ENCODE peak calls at places on chromosomes 12 and 14, in four cellular contexts. One of them, this sample, is unnamed.

GRCh38 chr12:53199700-53200099 is 7.4 kb downstream of the ITGB7 start:
- DNase-seq in psoas muscle: no peak
- DNase-seq in GM13976: no peak
- DNase-seq in nephron progenitor cell: no peak
- DNase-seq in this sample: no peak

GRCh38 chr14:82565825-82566224 is 1032.2 kb upstream of the SEL1L start:
- DNase-seq in psoas muscle: no peak
- DNase-seq in GM13976: no peak
- DNase-seq in nephron progenitor cell: no peak
- DNase-seq in this sample: no peak

GRCh38 chr12:132345555-132346200 is 16.3 kb upstream of the GALNT9 start:
- DNase-seq in psoas muscle: no peak
- DNase-seq in GM13976: no peak
- DNase-seq in nephron progenitor cell: peak
- DNase-seq in this sample: no peak

GRCh38 chr14:69483765-69484443 is 624 bp upstream of the PLEKHD1 start:
- DNase-seq in psoas muscle: peak
- DNase-seq in GM13976: peak
- DNase-seq in nephron progenitor cell: peak
- DNase-seq in this sample: peak

GRCh38 chr12:2856051-2856450 is 788 bp downstream of the TEX52 start:
- DNase-seq in psoas muscle: no peak
- DNase-seq in GM13976: no peak
- DNase-seq in nephron progenitor cell: no peak
- DNase-seq in this sample: no peak

GRCh38 chr14:55911794-55912193 is 206.4 kb upstream of the PELI2 start:
- DNase-seq in psoas muscle: no peak
- DNase-seq in GM13976: no peak
- DNase-seq in nephron progenitor cell: no peak
- DNase-seq in this sample: no peak

GRCh38 chr14:103014466-103015319 is 42.7 kb downstream of the CDC42BPB start:
- DNase-seq in psoas muscle: no peak
- DNase-seq in GM13976: no peak
- DNase-seq in nephron progenitor cell: no peak
- DNase-seq in this sample: peak

GRCh38 chr14:64502476-64503183 is 1.0 kb downstream of the ZBTB25 start:
- DNase-seq in psoas muscle: no peak
- DNase-seq in GM13976: no peak
- DNase-seq in nephron progenitor cell: no peak
- DNase-seq in this sample: no peak

GRCh38 chr12:112750971-112751370 is 40.6 kb upstream of the RPH3A start:
- DNase-seq in psoas muscle: no peak
- DNase-seq in GM13976: no peak
- DNase-seq in nephron progenitor cell: no peak
- DNase-seq in this sample: no peak

GRCh38 chr14:77151918-77152588 is 10.5 kb upstream of the ZDHHC22 start:
- DNase-seq in psoas muscle: no peak
- DNase-seq in GM13976: peak
- DNase-seq in nephron progenitor cell: no peak
- DNase-seq in this sample: peak

GRCh38 chr12:118317729-118318128 is 55.0 kb downstream of the TAOK3 start:
- DNase-seq in psoas muscle: no peak
- DNase-seq in GM13976: no peak
- DNase-seq in nephron progenitor cell: no peak
- DNase-seq in this sample: no peak

GRCh38 chr14:23562822-23563472 is 4.6 kb downstream of the AP1G2 start:
- DNase-seq in psoas muscle: no peak
- DNase-seq in GM13976: peak
- DNase-seq in nephron progenitor cell: peak
- DNase-seq in this sample: peak

GRCh38 chr14:100894416-100894815 is 9.1 kb downstream of the RTL1 start:
- DNase-seq in psoas muscle: no peak
- DNase-seq in GM13976: no peak
- DNase-seq in nephron progenitor cell: no peak
- DNase-seq in this sample: no peak

GRCh38 chr14:22538671-22539228 is 50.3 kb downstream of the DAD1 start:
- DNase-seq in psoas muscle: no peak
- DNase-seq in GM13976: no peak
- DNase-seq in nephron progenitor cell: no peak
- DNase-seq in this sample: no peak

GRCh38 chr14:95452176-95452889 is 64.1 kb downstream of the SYNE3 start:
- DNase-seq in psoas muscle: no peak
- DNase-seq in GM13976: peak
- DNase-seq in nephron progenitor cell: no peak
- DNase-seq in this sample: peak

GRCh38 chr14:55077691-55078151 is 26.3 kb downstream of the MAPK1IP1L start:
- DNase-seq in psoas muscle: no peak
- DNase-seq in GM13976: no peak
- DNase-seq in nephron progenitor cell: no peak
- DNase-seq in this sample: no peak

GRCh38 chr12:8519208-8519607 is 5.9 kb downstream of the CLEC4D start:
- DNase-seq in psoas muscle: no peak
- DNase-seq in GM13976: no peak
- DNase-seq in nephron progenitor cell: no peak
- DNase-seq in this sample: no peak

GRCh38 chr12:121786441-121786825 is 7.1 kb downstream of the RHOF start:
- DNase-seq in psoas muscle: peak
- DNase-seq in GM13976: no peak
- DNase-seq in nephron progenitor cell: no peak
- DNase-seq in this sample: no peak

GRCh38 chr12:99418379-99418778 is 229.2 kb upstream of the GARIN6 start:
- DNase-seq in psoas muscle: no peak
- DNase-seq in GM13976: no peak
- DNase-seq in nephron progenitor cell: no peak
- DNase-seq in this sample: no peak

GRCh38 chr12:92109613-92110012 is 36.0 kb downstream of the BTG1 start:
- DNase-seq in psoas muscle: no peak
- DNase-seq in GM13976: no peak
- DNase-seq in nephron progenitor cell: no peak
- DNase-seq in this sample: no peak

GRCh38 chr14:29892327-29892726 is 35.3 kb downstream of the PRKD1 start:
- DNase-seq in psoas muscle: no peak
- DNase-seq in GM13976: no peak
- DNase-seq in nephron progenitor cell: no peak
- DNase-seq in this sample: no peak

GRCh38 chr12:124165695-124166094 is 129.2 kb upstream of the RFLNA start:
- DNase-seq in psoas muscle: no peak
- DNase-seq in GM13976: no peak
- DNase-seq in nephron progenitor cell: no peak
- DNase-seq in this sample: no peak

GRCh38 chr14:52299692-52300278 is 14.3 kb upstream of the PTGER2 start:
- DNase-seq in psoas muscle: no peak
- DNase-seq in GM13976: peak
- DNase-seq in nephron progenitor cell: no peak
- DNase-seq in this sample: peak

GRCh38 chr14:92925446-92925845 is 2.5 kb downstream of the CHGA start:
- DNase-seq in psoas muscle: no peak
- DNase-seq in GM13976: no peak
- DNase-seq in nephron progenitor cell: no peak
- DNase-seq in this sample: no peak

GRCh38 chr12:9143137-9143536 is 27.4 kb upstream of the A2M start:
- DNase-seq in psoas muscle: no peak
- DNase-seq in GM13976: no peak
- DNase-seq in nephron progenitor cell: no peak
- DNase-seq in this sample: no peak

GRCh38 chr12:26953447-26953846 is 15.2 kb downstream of the FGFR1OP2 start:
- DNase-seq in psoas muscle: peak
- DNase-seq in GM13976: no peak
- DNase-seq in nephron progenitor cell: no peak
- DNase-seq in this sample: no peak

GRCh38 chr12:15856097-15856982 is 25.8 kb upstream of the STRAP start:
- DNase-seq in psoas muscle: no peak
- DNase-seq in GM13976: peak
- DNase-seq in nephron progenitor cell: peak
- DNase-seq in this sample: peak

GRCh38 chr14:75427126-75427481 is 718 bp upstream of the JDP2 start:
- DNase-seq in psoas muscle: peak
- DNase-seq in GM13976: peak
- DNase-seq in nephron progenitor cell: no peak
- DNase-seq in this sample: peak

GRCh38 chr12:106147956-106148355 is 9.2 kb upstream of the NUAK1 start:
- DNase-seq in psoas muscle: peak
- DNase-seq in GM13976: no peak
- DNase-seq in nephron progenitor cell: no peak
- DNase-seq in this sample: no peak

GRCh38 chr12:82650627-82651337 is 35.9 kb upstream of the TMTC2 start:
- DNase-seq in psoas muscle: no peak
- DNase-seq in GM13976: peak
- DNase-seq in nephron progenitor cell: no peak
- DNase-seq in this sample: peak

DNA sequence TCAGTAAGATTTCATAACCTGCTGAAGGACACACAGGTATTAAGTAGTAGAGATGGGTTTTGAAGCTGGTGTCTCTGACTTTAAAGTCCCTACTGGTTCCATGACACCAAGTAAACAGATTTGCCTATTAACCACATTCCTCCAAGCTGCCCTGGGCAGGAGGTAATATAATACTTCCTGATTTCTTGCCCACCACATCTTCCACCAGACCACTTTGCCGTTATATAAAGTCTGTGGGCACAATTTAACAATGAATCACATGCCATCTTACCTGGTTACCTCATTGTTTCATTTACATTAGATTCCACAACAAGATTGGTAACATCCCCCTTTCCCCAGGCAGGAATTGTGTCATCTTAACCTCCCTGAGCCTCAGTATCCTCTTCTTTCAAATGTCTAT is 910 bp upstream of the LRRC23 start:
- DNase-seq in psoas muscle: no peak
- DNase-seq in GM13976: no peak
- DNase-seq in nephron progenitor cell: no peak
- DNase-seq in this sample: no peak
- TF ChIP-seq CTCF in psoas muscle: no peak
- TF ChIP-seq CTCF in GM13976: no peak
- TF ChIP-seq CTCF in nephron progenitor cell: no peak
- TF ChIP-seq CTCF in this sample: no peak

DNA sequence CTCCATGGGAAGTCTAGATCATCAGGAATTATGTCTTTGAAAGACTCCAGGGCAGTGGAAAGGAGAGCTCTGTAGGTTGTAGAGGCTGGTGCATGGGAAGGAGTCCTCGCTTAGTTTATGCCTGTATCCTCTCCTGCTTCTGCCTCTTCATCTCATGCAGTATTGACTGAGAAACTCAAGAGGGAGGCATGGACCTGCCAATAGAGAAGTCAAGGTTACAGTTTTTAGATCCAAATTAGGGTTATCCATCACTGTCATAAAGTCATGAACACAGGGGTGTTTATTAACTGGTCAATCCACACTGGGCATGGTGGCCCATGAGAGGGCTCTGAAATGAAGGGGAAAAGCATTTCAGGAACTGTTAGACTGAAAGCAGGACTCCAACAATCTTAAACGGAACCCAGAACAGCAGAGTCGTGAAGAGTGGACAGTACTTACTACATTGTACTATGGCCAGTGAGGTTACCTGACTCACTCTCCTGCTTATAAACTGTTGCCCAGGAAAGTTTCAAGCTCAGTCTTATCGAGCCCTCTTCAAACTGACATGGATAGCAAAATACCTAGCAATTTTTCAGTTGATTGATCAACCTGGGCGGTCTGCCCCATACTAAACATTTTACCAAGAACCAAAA is 30.1 kb upstream of the DHRS7 start:
- DNase-seq in psoas muscle: no peak
- DNase-seq in GM13976: no peak
- DNase-seq in nephron progenitor cell: no peak
- DNase-seq in this sample: peak
- TF ChIP-seq CTCF in psoas muscle: peak
- TF ChIP-seq CTCF in GM13976: peak
- TF ChIP-seq CTCF in nephron progenitor cell: no peak
- TF ChIP-seq CTCF in this sample: peak

GRCh38 chr12:52067081-52067374 is 2.8 kb upstream of the ATG101 start:
- DNase-seq in psoas muscle: no peak
- DNase-seq in GM13976: no peak
- DNase-seq in nephron progenitor cell: no peak
- DNase-seq in this sample: no peak

GRCh38 chr12:52069410-52070242 is at the start of gene ATG101:
- DNase-seq in psoas muscle: peak
- DNase-seq in GM13976: peak
- DNase-seq in nephron progenitor cell: peak
- DNase-seq in this sample: peak

GRCh38 chr12:52073531-52073950 is 3.8 kb downstream of the ATG101 start:
- DNase-seq in psoas muscle: no peak
- DNase-seq in GM13976: no peak
- DNase-seq in nephron progenitor cell: no peak
- DNase-seq in this sample: no peak

GRCh38 chr12:52074006-52074405 is 4.2 kb downstream of the ATG101 start:
- DNase-seq in psoas muscle: no peak
- DNase-seq in GM13976: no peak
- DNase-seq in nephron progenitor cell: no peak
- DNase-seq in this sample: no peak

DNA sequence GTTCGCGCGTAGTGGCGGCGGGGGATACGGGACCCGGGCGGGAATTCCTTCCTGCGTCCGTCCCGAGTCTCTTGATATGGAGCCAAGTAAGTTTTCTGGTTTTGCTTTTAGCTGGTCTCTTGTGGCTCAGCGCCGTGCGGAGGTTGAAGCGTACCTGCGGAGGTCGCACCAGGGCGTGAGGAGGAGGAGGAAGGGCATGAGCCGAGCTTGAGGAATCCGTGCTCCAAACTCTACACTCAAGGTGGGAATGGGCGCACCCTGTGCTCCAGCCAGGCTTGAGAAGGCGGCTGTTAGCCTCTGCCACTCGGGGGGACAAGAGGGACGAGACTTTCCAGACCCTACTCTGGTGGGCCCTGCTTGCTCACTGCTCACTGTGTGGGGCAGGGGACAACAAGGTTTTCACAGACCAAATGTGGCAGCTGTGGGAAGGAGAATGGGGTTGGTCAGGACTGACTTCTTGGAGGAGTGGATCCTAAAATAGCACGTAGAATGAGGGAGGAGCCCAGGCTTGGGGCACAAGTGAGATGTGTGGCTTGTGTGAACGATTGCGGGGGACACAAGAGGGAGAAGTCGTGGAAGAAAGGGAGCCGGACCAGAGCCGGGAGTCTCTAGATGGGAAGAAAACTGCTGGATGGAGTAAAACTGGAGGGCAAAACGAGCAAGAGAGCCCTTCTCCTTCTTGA is 606 bp downstream of the ATG101 start:
- DNase-seq in psoas muscle: no peak
- DNase-seq in GM13976: no peak
- DNase-seq in nephron progenitor cell: no peak
- DNase-seq in this sample: no peak
- TF ChIP-seq CTCF in psoas muscle: no peak
- TF ChIP-seq CTCF in GM13976: no peak
- TF ChIP-seq CTCF in nephron progenitor cell: no peak
- TF ChIP-seq CTCF in this sample: no peak

DNA sequence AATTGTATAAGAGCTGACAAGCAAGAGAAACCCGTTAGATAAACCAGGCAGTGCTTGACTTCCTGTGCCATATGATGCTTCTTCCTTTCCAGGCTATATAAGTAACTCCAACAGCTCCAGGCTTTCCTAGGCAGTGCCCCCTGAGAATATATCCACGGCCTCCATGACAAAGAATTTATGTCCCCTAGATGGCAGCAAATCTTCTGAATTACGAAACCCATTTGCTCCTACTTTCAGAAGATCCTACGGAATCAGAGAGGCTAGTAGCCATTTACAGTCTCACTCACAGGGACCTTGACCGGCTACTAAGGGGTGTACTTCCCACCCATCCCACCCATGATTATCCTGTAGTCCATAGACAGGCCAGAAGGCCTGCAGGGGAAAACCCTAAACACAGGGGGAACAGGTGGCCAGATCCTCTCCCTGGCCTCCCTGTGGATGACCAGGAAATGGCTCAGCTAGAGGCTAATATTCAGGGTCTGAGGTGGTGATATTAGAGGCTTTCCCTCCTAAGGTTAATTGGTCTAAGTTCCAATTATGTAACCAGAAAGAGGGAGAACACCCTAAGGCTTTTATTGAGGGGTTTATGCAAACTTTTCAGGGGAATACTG is 77.2 kb upstream of the DCD start:
- DNase-seq in psoas muscle: no peak
- DNase-seq in GM13976: no peak
- DNase-seq in nephron progenitor cell: peak
- DNase-seq in this sample: no peak
- TF ChIP-seq CTCF in psoas muscle: no peak
- TF ChIP-seq CTCF in GM13976: no peak
- TF ChIP-seq CTCF in nephron progenitor cell: peak
- TF ChIP-seq CTCF in this sample: peak

This sample was measured in GM13977.